ENCODE peak calls at places on chromosome 5, in six cellular contexts. C is Right ventricle myocardium inferior; F is activated CD8-positive, alpha-beta memory T cell treated with anti-CD3 and anti-CD28 coated beads, Interleukin-2, amount 10 ng/mL, durations not matched to agents 7 days and 5 days; A is mucosa of descending colon; N is gastrocnemius medialis; Q is activated naive CD4-positive, alpha-beta T cell treated with anti-CD3 and anti-CD28 coated beads, Interleukin-2, amount 50 U/mL, for 72 hours. T is an unnamed sample.

GRCh38 chr5:36356915-36357314 is 55.2 kb upstream of the RANBP3L start:
- ATAC-seq in C (no peak), F (no peak), A (no peak), N (no peak), Q (no peak), T (no peak)

GRCh38 chr5:42590566-42590965 is 166.1 kb upstream of the CCDC152 start:
- ATAC-seq in C (peak), F (no peak), A (no peak), N (peak), Q (no peak), T (no peak)

GRCh38 chr5:103890313-103890712 is 327.7 kb upstream of the NUDT12 start:
- ATAC-seq in C (no peak), F (no peak), A (no peak), N (no peak), Q (no peak), T (no peak)

GRCh38 chr5:155127552-155127951 is 114.0 kb downstream of the KIF4B start:
- ATAC-seq in C (no peak), F (no peak), A (no peak), N (no peak), Q (no peak), T (no peak)

GRCh38 chr5:141413540-141414069 is 818 bp downstream of the PCDHGA10 start:
- ATAC-seq in C (peak), F (no peak), A (peak), N (no peak), Q (no peak), T (no peak)

GRCh38 chr5:111201705-111202104 is 22.5 kb upstream of the CAMK4 start:
- ATAC-seq in C (no peak), F (no peak), A (no peak), N (no peak), Q (no peak), T (no peak)

GRCh38 chr5:94749048-94749447 is 130.6 kb downstream of the SLF1 start:
- ATAC-seq in C (no peak), F (no peak), A (no peak), N (no peak), Q (no peak), T (no peak)

GRCh38 chr5:13783731-13784130 is 160.8 kb downstream of the DNAH5 start:
- ATAC-seq in C (no peak), F (no peak), A (no peak), N (no peak), Q (no peak), T (no peak)

GRCh38 chr5:56610093-56610698 is 205.2 kb upstream of the MAP3K1 start:
- ATAC-seq in C (no peak), F (peak), A (no peak), N (no peak), Q (peak), T (peak)

GRCh38 chr5:94360382-94360781 is 258.0 kb downstream of the KIAA0825 start:
- ATAC-seq in C (peak), F (no peak), A (no peak), N (no peak), Q (no peak), T (no peak)

GRCh38 chr5:178327446-178327845 is 94.8 kb upstream of the PHYKPL start:
- ATAC-seq in C (no peak), F (no peak), A (no peak), N (no peak), Q (no peak), T (no peak)

GRCh38 chr5:82657036-82657699 is 379.0 kb upstream of the RPS23 start:
- ATAC-seq in C (peak), F (no peak), A (no peak), N (no peak), Q (no peak), T (no peak)

GRCh38 chr5:157828949-157829639 is 29.9 kb downstream of the CLINT1 start:
- ATAC-seq in C (no peak), F (peak), A (peak), N (no peak), Q (no peak), T (no peak)

GRCh38 chr5:95554331-95554646 is 488 bp downstream of the SKIC3 start:
- ATAC-seq in C (no peak), F (peak), A (peak), N (peak), Q (peak), T (no peak)